ENCODE peak calls at places on chromosomes 5 and 9, in four cellular contexts. O is GM12878, J is HepG2, Z is K562. N is an unnamed sample.

GRCh38 chr9:120446681-120447080 is 133.3 kb downstream of the CDK5RAP2 start:
- DNase-seq in J (no peak), Z (no peak), O (no peak), N (no peak)

GRCh38 chr5:159975462-159976019 is 33.4 kb upstream of the TTC1 start:
- DNase-seq in Z (no peak), J (peak; percentile 6), O (no peak), N (peak; percentile 26)

GRCh38 chr9:85212209-85212608 is 529.5 kb downstream of the AGTPBP1 start:
- DNase-seq in Z (no peak), O (no peak), J (no peak), N (no peak)

GRCh38 chr9:76161103-76161502 is 233.1 kb downstream of the RFK start:
- DNase-seq in Z (no peak), O (no peak), J (no peak), N (no peak)

GRCh38 chr9:93200449-93200742 is 16.5 kb downstream of the WNK2 start:
- DNase-seq in O (no peak), J (no peak), Z (no peak), N (no peak)

GRCh38 chr5:86968311-86968753 is 299.4 kb upstream of the RASA1 start:
- DNase-seq in J (peak; percentile 20), O (no peak), Z (no peak), N (peak; percentile 21)

GRCh38 chr9:92633879-92634278 is 36.1 kb downstream of the IPPK start:
- DNase-seq in O (no peak), Z (no peak), J (no peak), N (no peak)

GRCh38 chr9:115964710-115965347 is 188.8 kb upstream of the PAPPA start:
- DNase-seq in Z (no peak), J (no peak), O (no peak), N (no peak)

GRCh38 chr5:60248900-60249299 is 355.4 kb upstream of the PDE4D start:
- DNase-seq in J (no peak), O (peak; percentile 70), Z (no peak), N (no peak)

GRCh38 chr9:114364123-114364522 is 23.7 kb downstream of the AKNA start:
- DNase-seq in J (peak; percentile 57), O (no peak), Z (no peak), N (no peak)

GRCh38 chr9:3648722-3649121 is 122.9 kb upstream of the RFX3 start:
- DNase-seq in J (no peak), Z (no peak), O (no peak), N (no peak)

GRCh38 chr5:14364576-14365472 is 216.8 kb upstream of the OTULINL start:
- DNase-seq in O (no peak), J (peak; percentile 33), Z (peak; percentile 59), N (peak; percentile 48)

GRCh38 chr9:23219471-23219870 is 606.6 kb downstream of the ELAVL2 start:
- DNase-seq in Z (no peak), O (no peak), J (no peak), N (no peak)

GRCh38 chr5:66717455-66718373 is 121.5 kb downstream of the MAST4 start:
- DNase-seq in Z (no peak), J (no peak), O (no peak), N (no peak)

GRCh38 chr9:93673271-93673843 is 97.0 kb downstream of the PHF2 start:
- DNase-seq in J (no peak), O (no peak), Z (no peak), N (no peak)

GRCh38 chr5:112594060-112594850 is 143.4 kb upstream of the APC start:
- DNase-seq in O (no peak), J (no peak), Z (no peak), N (no peak)

GRCh38 chr9:130607640-130608420 is 28.5 kb downstream of the FUBP3 start:
- DNase-seq in J (no peak), O (no peak), Z (no peak), N (no peak)

GRCh38 chr5:134568761-134569725 is 43.6 kb downstream of the JADE2 start:
- DNase-seq in J (no peak), O (no peak), Z (no peak), N (peak; percentile 50)

GRCh38 chr9:101311759-101312420 is 72.9 kb downstream of the BAAT start:
- DNase-seq in J (peak; percentile 93), O (peak; percentile 23), Z (peak; percentile 61), N (peak; percentile 55)

GRCh38 chr9:99259231-99259918 is 37.3 kb downstream of the SEC61B start:
- DNase-seq in Z (peak; percentile 21), J (no peak), O (no peak), N (no peak)

GRCh38 chr9:92641092-92641809 is 28.7 kb downstream of the IPPK start:
- DNase-seq in Z (no peak), J (no peak), O (no peak), N (no peak)

GRCh38 chr5:39072915-39073758 is 1.1 kb downstream of the RICTOR start:
- DNase-seq in Z (peak; percentile 50), J (peak; percentile 66), O (peak; percentile 38), N (no peak)

GRCh38 chr5:14032944-14033343 is 88.5 kb upstream of the DNAH5 start:
- DNase-seq in J (no peak), Z (no peak), O (no peak), N (no peak)

GRCh38 chr9:133951265-133951664 is 40.9 kb downstream of the VAV2 start:
- DNase-seq in O (no peak), Z (no peak), J (no peak), N (no peak)

GRCh38 chr9:12403721-12404120 is 289.5 kb upstream of the TYRP1 start:
- DNase-seq in O (no peak), J (no peak), Z (no peak), N (no peak)

GRCh38 chr5:1246711-1247431 is 21.7 kb downstream of the SLC6A18 start:
- DNase-seq in O (no peak), J (peak; percentile 45), Z (peak; percentile 79), N (peak; percentile 26)

GRCh38 chr9:5721279-5722087 is 92.6 kb downstream of the RIC1 start:
- DNase-seq in Z (no peak), J (peak; percentile 91), O (no peak), N (peak; percentile 32)

GRCh38 chr5:32928761-32929160 is 217.6 kb downstream of the NPR3 start:
- DNase-seq in O (no peak), J (no peak), Z (no peak), N (no peak)

GRCh38 chr9:93680445-93681315 is 104.3 kb downstream of the PHF2 start:
- DNase-seq in O (no peak), Z (no peak), J (no peak), N (no peak)

GRCh38 chr9:127567898-127568617 is 44.0 kb upstream of the STXBP1 start:
- DNase-seq in O (no peak), Z (peak; percentile 61), J (no peak), N (no peak)

DNA sequence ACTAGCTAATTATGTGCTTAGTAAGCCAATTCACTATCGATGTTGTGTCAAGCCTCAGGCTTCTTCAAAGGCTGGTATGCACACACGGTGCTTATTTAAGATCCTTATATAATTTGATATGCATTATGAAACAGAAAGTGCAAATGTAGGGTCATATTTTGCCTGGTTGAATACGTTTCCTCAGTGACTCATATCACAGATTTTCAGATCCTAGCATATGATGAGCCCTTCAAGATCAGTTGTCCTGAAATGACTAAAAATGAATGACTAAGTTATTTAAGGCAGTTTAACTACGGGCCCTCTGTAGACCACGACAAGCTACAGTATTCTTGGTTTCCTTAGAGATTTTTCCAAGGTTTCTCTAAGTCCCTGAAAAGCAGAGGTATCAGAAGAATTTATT is 778.3 kb downstream of the PRELID2 start:
- DNase-seq in Z (no peak), J (no peak), O (peak; percentile 27), N (no peak)
- TF ChIP-seq CHD4 in Z (no peak), J (no peak), O (no peak), N (no peak)

GRCh38 chr5:12743582-12743981 is 839.3 kb upstream of the CTNND2 start:
- DNase-seq in Z (no peak), J (no peak), O (no peak), N (no peak)

DNA sequence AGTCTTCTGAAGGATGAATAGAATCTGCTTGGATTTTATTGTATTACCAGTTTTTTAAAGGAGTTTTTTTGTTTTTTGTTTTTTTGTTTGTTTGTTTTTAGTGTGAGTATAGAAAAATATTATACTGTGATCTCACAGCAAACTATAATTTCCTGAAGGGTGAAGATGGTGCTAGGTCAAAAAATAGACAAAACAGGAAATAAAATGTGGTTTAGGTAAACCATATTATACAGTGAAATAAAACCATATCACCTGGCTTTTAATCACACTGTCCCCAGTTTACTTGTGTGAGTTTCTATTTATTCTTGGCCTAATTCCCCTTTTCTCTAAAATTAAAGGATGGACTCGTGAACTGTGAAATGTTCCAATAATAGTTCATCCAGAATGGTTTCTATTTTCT is 841.3 kb upstream of the CTNND2 start:
- DNase-seq in J (no peak), O (no peak), Z (no peak), N (no peak)
- TF ChIP-seq REST in J (no peak), O (no peak), Z (no peak), N (no peak)

GRCh38 chr5:53674114-53674513 is 113.7 kb downstream of the NDUFS4 start:
- DNase-seq in Z (no peak), O (no peak), J (no peak), N (no peak)

GRCh38 chr5:53679261-53679660 is 118.8 kb downstream of the NDUFS4 start:
- DNase-seq in J (no peak), Z (no peak), O (no peak), N (no peak)

GRCh38 chr5:53681079-53681478 is 120.6 kb downstream of the NDUFS4 start:
- DNase-seq in J (no peak), O (no peak), Z (no peak), N (no peak)

GRCh38 chr5:53677632-53678031 is 117.2 kb downstream of the NDUFS4 start:
- DNase-seq in J (no peak), Z (no peak), O (no peak), N (no peak)
- TF ChIP-seq CHD4 in J (no peak), Z (no peak), O (no peak), N (no peak)

GRCh38 chr5:166046956-166047355 is 2244.5 kb upstream of the WWC1 start:
- DNase-seq in O (no peak), J (no peak), Z (no peak), N (no peak)
- TF ChIP-seq REST in O (no peak), J (no peak), Z (no peak), N (no peak)